ENCODE peak calls at places on chromosomes 3 and 15, in seven cellular contexts. B is mammary epithelial cell, I is tibial nerve, N is esophagus squamous epithelium, W is GM12865, K is fibroblast of the aortic adventitia, S is AG10803. G is an unnamed sample.

GRCh38 chr3:37861540-37862051 is at the start of gene CTDSPL:
- DNase-seq in S (peak; percentile 53), N (no peak), I (no peak), B (peak; percentile 61), W (no peak), K (peak; percentile 48), G (peak; percentile 28)

GRCh38 chr3:74267583-74268184 is 346.8 kb downstream of the CNTN3 start:
- DNase-seq in I (peak; percentile 59), K (peak; percentile 73), N (no peak), S (peak; percentile 39), W (peak; percentile 59), B (peak; percentile 46), G (peak; percentile 40)

GRCh38 chr15:39282663-39283208 is 298.1 kb upstream of the THBS1 start:
- DNase-seq in K (no peak), B (no peak), S (peak; percentile 85), W (no peak), N (no peak), I (no peak), G (no peak)

GRCh38 chr15:60407406-60407805 is 9.6 kb upstream of the ANXA2 start:
- DNase-seq in I (no peak), S (peak; percentile 85), W (no peak), B (peak; percentile 84), N (no peak), K (peak; percentile 88), G (no peak)

GRCh38 chr3:72907131-72907697 is 19.4 kb downstream of the GXYLT2 start:
- DNase-seq in N (no peak), S (peak; percentile 98), B (peak; percentile 2), I (peak; percentile 61), K (peak; percentile 100), W (no peak), G (no peak)

GRCh38 chr3:184566441-184567414 is 5.1 kb downstream of the EPHB3 start:
- DNase-seq in W (no peak), K (no peak), I (no peak), S (no peak), B (peak; percentile 56), N (no peak), G (no peak)

GRCh38 chr15:96538506-96538905 is 208.0 kb downstream of the NR2F2 start:
- DNase-seq in W (no peak), K (no peak), I (no peak), N (no peak), S (no peak), B (no peak), G (no peak)

GRCh38 chr15:51366911-51367310 is 25.5 kb downstream of the GLDN start:
- DNase-seq in I (peak; percentile 67), B (peak; percentile 22), S (peak; percentile 81), W (no peak), N (no peak), K (peak; percentile 95), G (no peak)

GRCh38 chr3:62252614-62253147 is 120.7 kb downstream of the FEZF2 start:
- DNase-seq in B (no peak), W (no peak), K (peak; percentile 41), S (no peak), N (no peak), I (no peak), G (no peak)

GRCh38 chr3:13420051-13420816 is at the start of gene NUP210:
- DNase-seq in W (peak; percentile 87), N (no peak), B (no peak), S (no peak), K (no peak), I (no peak), G (peak; percentile 26)

GRCh38 chr3:126170073-126170916 is 10.1 kb downstream of the ALDH1L1 start:
- DNase-seq in B (peak; percentile 39), I (no peak), K (no peak), W (no peak), N (no peak), S (no peak), G (no peak)

GRCh38 chr3:197302696-197303341 is 4.4 kb upstream of the DLG1 start:
- DNase-seq in I (no peak), B (peak; percentile 77), S (peak; percentile 91), K (peak; percentile 47), W (no peak), N (no peak), G (no peak)

GRCh38 chr3:1533763-1534162 is 440.9 kb downstream of the CNTN6 start:
- DNase-seq in K (no peak), I (no peak), W (no peak), N (no peak), B (no peak), S (no peak), G (no peak)

GRCh38 chr3:135055449-135055848 is 260.4 kb downstream of the EPHB1 start:
- DNase-seq in I (no peak), B (no peak), K (no peak), N (no peak), W (no peak), S (no peak), G (no peak)

GRCh38 chr15:29465196-29465595 is 195.6 kb upstream of the NSMCE3 start:
- DNase-seq in K (no peak), W (no peak), S (no peak), I (no peak), N (no peak), B (no peak), G (no peak)

DNA sequence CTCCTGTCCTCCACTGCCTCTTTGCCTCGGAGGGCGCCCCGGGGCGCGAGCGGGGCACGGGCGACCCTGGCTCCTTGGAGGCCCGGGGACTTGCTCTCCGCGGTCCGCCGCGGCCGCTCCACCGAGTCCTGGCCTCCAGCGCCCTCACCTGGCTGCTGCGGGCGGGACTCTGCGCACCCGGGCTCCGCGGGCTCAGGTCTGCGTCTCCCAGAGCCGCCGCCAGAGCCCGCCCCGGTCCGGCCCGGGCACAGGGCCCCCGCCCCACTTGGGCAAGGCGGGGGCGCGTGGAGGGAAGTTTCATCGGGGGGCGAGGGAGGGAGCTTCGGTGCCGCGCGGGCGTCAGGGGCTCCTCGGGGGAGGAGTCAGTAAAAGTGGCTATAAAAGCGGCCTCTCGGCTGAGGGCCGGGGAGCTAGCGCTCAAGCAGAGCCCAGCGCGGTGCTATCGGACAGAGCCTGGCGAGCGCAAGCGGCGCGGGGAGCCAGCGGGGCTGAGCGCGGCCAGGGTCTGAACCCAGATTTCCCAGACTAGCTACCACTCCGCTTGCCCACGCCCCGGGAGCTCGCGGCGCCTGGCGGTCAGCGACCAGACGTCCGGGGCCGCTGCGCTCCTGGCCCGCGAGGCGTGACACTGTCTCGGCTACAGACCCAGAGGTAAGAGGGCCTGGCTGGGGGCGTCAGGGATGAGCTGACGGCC is at the start of gene CEMIP:
- DNase-seq in S (peak; percentile 88), I (peak; percentile 59), W (peak; percentile 54), K (peak; percentile 91), B (peak; percentile 68), N (no peak), G (peak; percentile 95)
- TF ChIP-seq CTCF in S (peak; percentile 48), I (peak; percentile 89), W (peak; percentile 51), K (peak; percentile 69), B (peak; percentile 68), N (peak; percentile 87), G (peak; percentile 60)

GRCh38 chr15:79431636-79432344 is at the start of gene MINAR1:
- DNase-seq in W (no peak), I (no peak), B (peak; percentile 43), S (peak; percentile 50), K (peak; percentile 33), N (no peak), G (peak; percentile 71)
- TF ChIP-seq CTCF in W (no peak), I (no peak), B (no peak), S (peak; percentile 9), K (no peak), N (no peak), G (no peak)

DNA sequence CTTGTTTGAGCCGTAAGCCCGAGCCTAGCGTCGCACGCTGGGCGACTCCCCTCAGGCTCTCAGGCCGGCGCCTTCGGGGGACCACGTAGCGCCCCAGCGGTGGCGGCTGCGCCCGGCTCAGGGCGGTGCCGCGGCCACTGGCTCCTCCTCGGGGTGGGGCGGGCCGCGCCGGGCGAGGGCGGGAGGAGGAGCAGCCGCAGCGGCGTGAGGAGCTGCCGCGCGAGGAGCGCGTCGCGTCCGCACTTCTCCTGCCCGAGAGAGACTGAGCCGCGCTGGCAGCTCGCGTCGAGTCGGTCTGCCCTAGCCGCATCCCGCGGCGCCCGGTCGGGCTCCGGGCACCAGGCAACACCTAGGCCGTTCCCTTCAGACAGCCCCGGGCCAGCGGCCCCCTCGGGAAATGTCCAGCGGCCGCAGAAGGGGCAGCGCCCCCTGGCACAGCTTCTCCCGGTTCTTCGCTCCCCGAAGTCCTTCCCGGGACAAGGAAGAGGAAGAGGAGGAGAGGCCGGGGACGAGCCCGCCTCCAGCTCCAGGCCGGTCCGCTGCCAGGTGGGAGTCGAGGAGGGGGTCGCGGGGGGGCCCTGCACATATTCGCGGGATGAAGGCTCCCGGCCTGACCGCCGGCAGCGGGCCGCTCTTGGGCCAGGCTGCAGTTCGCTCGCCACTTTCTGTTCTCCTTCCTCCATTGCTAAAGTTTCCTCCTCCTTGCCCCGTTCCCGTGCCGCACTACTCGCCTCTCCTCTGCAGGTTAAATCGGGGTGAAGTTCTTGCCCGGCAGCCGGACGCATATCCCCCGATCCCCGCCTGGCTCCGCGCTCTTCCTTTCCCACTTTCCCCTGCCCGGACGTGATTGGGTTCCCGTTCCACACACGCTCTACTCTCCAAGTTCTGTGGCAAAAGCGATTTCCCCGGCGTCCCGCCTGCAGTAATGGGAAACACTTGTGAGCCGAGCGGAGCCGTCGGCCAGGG is at the start of gene CRYBG3:
- DNase-seq in K (peak; percentile 68), N (peak; percentile 12), W (peak; percentile 94), S (peak; percentile 80), I (peak; percentile 52), B (peak; percentile 84), G (peak; percentile 84)
- TF ChIP-seq CTCF in K (peak; percentile 40), N (no peak), W (no peak), S (peak; percentile 40), I (peak; percentile 37), B (no peak), G (no peak)

GRCh38 chr3:49568965-49569364 is 14.7 kb downstream of the BSN start:
- DNase-seq in W (no peak), K (no peak), S (no peak), B (no peak), N (no peak), I (no peak), G (no peak)

GRCh38 chr3:49567406-49567805 is 13.1 kb downstream of the BSN start:
- DNase-seq in K (no peak), I (no peak), W (no peak), S (no peak), B (peak; percentile 67), N (no peak), G (no peak)

GRCh38 chr3:49566312-49566711 is 12.0 kb downstream of the BSN start:
- DNase-seq in W (peak; percentile 7), S (peak; percentile 6), K (peak; percentile 10), N (no peak), I (no peak), B (no peak), G (no peak)

GRCh38 chr3:49563766-49564165 is 9.5 kb downstream of the BSN start:
- DNase-seq in K (no peak), S (no peak), N (no peak), I (no peak), W (no peak), B (no peak), G (no peak)

DNA sequence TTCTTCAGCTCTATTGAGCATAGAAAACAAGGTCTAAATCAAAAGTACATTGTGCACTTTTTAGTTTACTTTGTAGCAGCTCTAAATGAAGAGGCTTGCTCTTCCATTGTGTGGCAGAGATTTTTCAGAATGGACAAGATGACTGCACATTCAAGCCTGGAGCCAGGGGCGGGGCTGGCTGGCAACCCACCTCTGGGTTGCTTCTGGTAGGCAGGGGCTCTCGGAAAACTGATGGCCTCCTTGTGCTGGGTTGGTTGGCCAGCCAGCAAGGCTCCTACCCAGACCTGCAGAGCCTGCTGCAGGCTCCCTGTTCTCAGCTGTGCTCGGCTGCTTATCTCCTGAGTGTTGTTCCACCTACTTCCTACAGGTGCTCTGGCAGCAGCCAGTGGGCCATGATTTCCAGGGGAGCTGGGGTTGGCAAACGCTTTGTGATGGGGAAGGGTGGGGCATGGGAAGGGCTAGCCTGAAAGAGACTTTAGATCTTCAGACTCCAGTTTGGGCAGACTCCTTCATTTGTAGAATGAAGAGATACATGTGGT is 8.8 kb downstream of the BSN start:
- DNase-seq in I (no peak), N (no peak), W (no peak), K (no peak), S (no peak), B (no peak), G (no peak)
- TF ChIP-seq CTCF in I (no peak), N (no peak), W (no peak), K (no peak), S (no peak), B (peak; percentile 12), G (no peak)